ENCODE peak calls at places on chromosome 10, in five cellular contexts. S is ascending aorta, P is adipocyte, Q is adrenal gland, U is left lung. T is an unnamed sample. For H3K4me1, the result is how much of the 10 kb centered on the place peaks cover.

GRCh38 chr10:56836659-56837058 is 475.6 kb upstream of the ZWINT start:
- DNase-seq in S (no peak), P (no peak), Q (no peak), U (no peak), T (no peak)

GRCh38 chr10:110944997-110945396 is 25.6 kb downstream of the SHOC2 start:
- DNase-seq in S (no peak), P (peak), Q (no peak), U (no peak), T (no peak)

GRCh38 chr10:129883029-129883428 is 81.0 kb downstream of the EBF3 start:
- DNase-seq in S (no peak), P (no peak), Q (no peak), U (no peak), T (no peak)

GRCh38 chr10:91117496-91117895 is 103.0 kb upstream of the PCGF5 start:
- DNase-seq in S (no peak), P (no peak), Q (no peak), U (no peak), T (no peak)

GRCh38 chr10:44963772-44964633 is 4.4 kb downstream of the RASSF4 start:
- DNase-seq in S (peak), P (peak), Q (no peak), U (peak), T (peak)

GRCh38 chr10:99520804-99521473 is 11.8 kb upstream of the NKX2-3 start:
- DNase-seq in S (no peak), P (no peak), Q (no peak), U (no peak), T (no peak)

GRCh38 chr10:6497524-6498140 is 82.4 kb downstream of the PRKCQ start:
- DNase-seq in S (no peak), P (no peak), Q (no peak), U (no peak), T (no peak)

GRCh38 chr10:74640134-74640533 is 186.3 kb upstream of the KAT6B start:
- DNase-seq in S (no peak), P (no peak), Q (no peak), U (no peak), T (no peak)

GRCh38 chr10:131277278-131277677 is 34.2 kb downstream of the TCERG1L start:
- DNase-seq in S (no peak), P (no peak), Q (no peak), U (no peak), T (no peak)

GRCh38 chr10:69693886-69694285 is 63.8 kb downstream of the FAM241B start:
- DNase-seq in S (no peak), P (no peak), Q (no peak), U (no peak), T (no peak)

GRCh38 chr10:19749185-19749729 is 67.0 kb upstream of the PLXDC2 start:
- DNase-seq in S (no peak), P (no peak), Q (no peak), U (no peak), T (peak)

GRCh38 chr10:44325157-44325556 is 59.7 kb downstream of the CXCL12 start:
- DNase-seq in S (no peak), P (no peak), Q (no peak), U (no peak), T (no peak)

GRCh38 chr10:103281753-103282152 is 4.8 kb downstream of the INA start:
- DNase-seq in S (no peak), P (no peak), Q (no peak), U (no peak), T (no peak)

GRCh38 chr10:76509501-76509900 is 1078.1 kb downstream of the LRMDA start:
- DNase-seq in S (no peak), P (no peak), Q (no peak), U (no peak), T (no peak)

GRCh38 chr10:93481213-93481930 is 762 bp downstream of the MYOF start:
- DNase-seq in S (no peak), P (peak), Q (no peak), U (no peak), T (no peak)

GRCh38 chr10:5266804-5267203 is 70.2 kb downstream of the AKR1C4 start:
- DNase-seq in S (no peak), P (no peak), Q (no peak), U (no peak), T (no peak)

GRCh38 chr10:58512470-58513188 is at the start of gene BICC1:
- DNase-seq in S (no peak), P (peak), Q (peak), U (peak), T (peak)

GRCh38 chr10:93384006-93384405 is 98.1 kb downstream of the MYOF start:
- DNase-seq in S (no peak), P (peak), Q (no peak), U (no peak), T (peak)

GRCh38 chr10:103545771-103546281 is 52.3 kb downstream of the NEURL1 start:
- DNase-seq in S (no peak), P (no peak), Q (no peak), U (no peak), T (no peak)

GRCh38 chr10:95430231-95430951 is 130.8 kb downstream of the SORBS1 start:
- DNase-seq in S (no peak), P (peak), Q (peak), U (no peak), T (peak)

GRCh38 chr10:120507175-120507574 is 50.1 kb downstream of the PLPP4 start:
- DNase-seq in S (no peak), P (no peak), Q (no peak), U (no peak), T (no peak)

GRCh38 chr10:18795549-18795948 is 136.3 kb downstream of the ARL5B start:
- DNase-seq in S (no peak), P (no peak), Q (no peak), U (no peak), T (no peak)

GRCh38 chr10:77350711-77351119 is 286.9 kb downstream of the KCNMA1 start:
- DNase-seq in S (peak), P (peak), Q (peak), U (peak), T (peak)

DNA sequence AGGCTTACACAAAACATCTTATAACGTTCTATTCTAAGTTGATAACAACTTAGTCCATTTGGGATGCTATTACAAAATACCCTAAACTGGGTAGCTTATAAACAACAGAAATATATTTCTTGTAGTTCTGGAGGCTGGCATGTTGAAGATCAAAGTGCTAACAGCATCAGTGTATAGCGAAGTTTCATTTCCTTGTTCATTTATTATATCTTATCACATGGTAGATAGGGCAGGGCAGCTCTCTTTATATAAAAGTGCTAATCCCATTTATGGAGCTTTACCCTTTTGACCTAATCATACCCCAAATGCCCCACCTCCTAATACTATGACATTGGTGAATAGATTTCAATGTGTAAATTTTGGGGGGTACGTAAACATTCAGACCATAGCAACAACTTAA is 6.3 kb downstream of the CASP7 start:
- DNase-seq in S (no peak), P (no peak), Q (no peak), U (no peak), T (no peak)
- H3K4me3 ChIP-seq in S (no peak), P (no peak), Q (no peak), U (no peak), T (no peak)

GRCh38 chr10:3242251-3242650 is 69.7 kb upstream of the PITRM1 start:
- DNase-seq in S (no peak), P (no peak), Q (no peak), U (no peak), T (no peak)
- H3K4me1 ChIP-seq in S (under half), P (under half), Q (under half), U (under half), T (under half)

GRCh38 chr10:46541735-46542566 is 14.5 kb downstream of the GPRIN2 start:
- DNase-seq in S (peak), P (no peak), Q (peak), U (peak), T (peak)

GRCh38 chr10:46542567-46543323 is 13.7 kb downstream of the GPRIN2 start:
- DNase-seq in S (peak), P (no peak), Q (peak), U (peak), T (no peak)

GRCh38 chr10:46539596-46540411 is 16.7 kb downstream of the GPRIN2 start:
- DNase-seq in S (peak), P (peak), Q (peak), U (peak), T (peak)

GRCh38 chr10:46540412-46541016 is 15.9 kb downstream of the GPRIN2 start:
- DNase-seq in S (no peak), P (no peak), Q (peak), U (peak), T (no peak)

DNA sequence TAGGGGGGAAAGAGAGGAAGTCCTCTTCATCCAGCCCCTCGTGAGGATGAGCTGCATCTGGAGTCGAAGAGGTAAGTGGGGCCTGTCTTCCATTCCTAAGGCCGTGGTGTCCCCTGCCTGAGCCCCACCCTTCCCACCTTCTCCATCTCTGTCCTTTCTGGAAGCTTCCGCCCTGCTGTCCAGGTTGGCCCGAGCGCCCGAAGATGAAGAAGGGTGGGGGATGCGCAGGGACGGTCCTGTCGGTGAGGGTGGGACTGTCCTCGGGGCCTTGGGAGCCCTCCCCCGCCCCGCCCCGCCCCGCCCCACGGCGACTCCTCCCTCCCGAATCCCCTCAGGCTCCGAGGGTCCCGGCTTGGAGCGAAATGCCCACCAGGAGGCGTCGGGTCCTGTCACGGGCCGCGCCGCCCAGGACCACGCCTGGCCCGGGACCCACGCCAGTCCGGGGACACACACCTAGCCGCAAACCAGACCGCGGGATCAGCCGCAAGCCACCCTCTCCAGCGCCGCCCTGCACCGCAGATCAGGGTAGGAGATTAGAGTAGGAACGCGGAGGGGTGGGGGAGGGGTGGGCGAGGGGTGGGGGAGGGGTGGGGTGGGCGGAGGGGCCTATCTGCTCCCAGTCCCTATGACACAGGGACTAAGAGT is 15.3 kb downstream of the GPRIN2 start:
- DNase-seq in S (peak), P (no peak), Q (peak), U (peak), T (peak)
- H3K4me3 ChIP-seq in S (peak), P (no peak), Q (no peak), U (peak), T (peak)

GRCh38 chr10:30154561-30154960 is 95.2 kb upstream of the JCAD start:
- DNase-seq in S (no peak), P (no peak), Q (no peak), U (no peak), T (no peak)
- H3K4me1 ChIP-seq in S (under half), P (under half), Q (under half), U (under half), T (under half)

T was measured in SJSA1.